ENCODE peak calls at places on chromosomes 16 and 17, in seven cellular contexts. B is DMS79 treated with DMSO at 0.1 percent for 48 hours, H is small intestine, S is A172, C is T-helper 9 cell, J is RWPE1, G is NCI-H69. L is an unnamed sample.

GRCh38 chr17:14359251-14359939 is 58.5 kb downstream of the HS3ST3B1 start:
- DNase-seq in S (no peak), H (no peak), J (no peak), B (no peak), C (peak), G (no peak), L (no peak)

GRCh38 chr17:32485261-32485955 is 1.4 kb upstream of the CDK5R1 start:
- DNase-seq in S (no peak), G (peak), J (no peak), B (no peak), C (no peak), H (no peak), L (no peak)

GRCh38 chr17:43671755-43672502 is 10.2 kb upstream of the MEOX1 start:
- DNase-seq in H (no peak), C (no peak), G (no peak), B (peak), J (no peak), S (no peak), L (no peak)

GRCh38 chr17:76558210-76559095 is 18.6 kb downstream of the PRCD start:
- DNase-seq in H (peak), S (peak), J (no peak), B (no peak), C (no peak), G (peak), L (peak)

GRCh38 chr16:19067349-19068236 is at the start of gene COQ7:
- DNase-seq in H (peak), J (peak), G (peak), B (peak), S (peak), C (peak), L (peak)

GRCh38 chr16:87231295-87231694 is 85.9 kb downstream of the C16orf95 start:
- DNase-seq in H (no peak), G (no peak), S (no peak), C (no peak), B (no peak), J (no peak), L (no peak)

GRCh38 chr17:72984925-72985322 is 107.6 kb downstream of the SLC39A11 start:
- DNase-seq in H (no peak), S (peak), J (peak), C (no peak), B (no peak), G (peak), L (no peak)

GRCh38 chr17:49496183-49496865 is 1.2 kb downstream of the NGFR start:
- DNase-seq in G (peak), J (peak), B (peak), C (peak), S (no peak), H (peak), L (peak)

GRCh38 chr16:2365895-2366294 is 25.4 kb upstream of the ABCA3 start:
- DNase-seq in S (no peak), H (no peak), J (no peak), G (no peak), C (no peak), B (no peak), L (no peak)

GRCh38 chr16:50789757-50790156 is 47.9 kb downstream of the CYLD start:
- DNase-seq in C (no peak), J (no peak), S (no peak), H (no peak), B (no peak), G (no peak), L (no peak)

GRCh38 chr17:5262417-5262816 is 19.7 kb upstream of the RABEP1 start:
- DNase-seq in J (no peak), G (no peak), C (no peak), B (no peak), S (no peak), H (no peak), L (no peak)

GRCh38 chr17:72984145-72984924 is 108.2 kb downstream of the SLC39A11 start:
- DNase-seq in C (no peak), H (no peak), J (peak), G (no peak), S (peak), B (no peak), L (peak)

GRCh38 chr17:5864910-5865657 is 205.1 kb upstream of the WSCD1 start:
- DNase-seq in C (no peak), G (no peak), S (no peak), B (no peak), J (no peak), H (no peak), L (no peak)

GRCh38 chr16:79768594-79768993 is 168.1 kb upstream of the MAF start:
- DNase-seq in B (peak), C (no peak), S (no peak), G (no peak), J (no peak), H (peak), L (peak)

GRCh38 chr17:8224891-8225812 is 14.8 kb upstream of the AURKB start:
- DNase-seq in B (no peak), H (no peak), C (no peak), G (no peak), J (no peak), S (no peak), L (no peak)

GRCh38 chr16:8943001-8943763 is 20.5 kb downstream of the USP7 start:
- DNase-seq in G (peak), B (no peak), J (no peak), S (no peak), H (no peak), C (no peak), L (no peak)

GRCh38 chr16:56675685-56676210 is 6.1 kb downstream of the MT1H start:
- DNase-seq in S (no peak), H (peak), J (no peak), C (peak), B (peak), G (peak), L (no peak)

GRCh38 chr16:75244844-75245758 is 6.3 kb downstream of the BCAR1 start:
- DNase-seq in J (peak), B (no peak), G (no peak), C (no peak), S (peak), H (peak), L (peak)